ENCODE peak calls at places on chromosomes 16 and 17, in six cellular contexts. N is PC-9, M is tibial artery, B is left ventricle myocardium inferior, E is kidney, W is esophagus squamous epithelium. T is an unnamed sample.

GRCh38 chr16:64346080-64346479 is 775.8 kb downstream of the CDH11 start:
- DNase-seq in W (no peak), N (no peak), B (no peak), M (no peak), E (no peak), T (no peak)

GRCh38 chr17:15501788-15502187 is 34.4 kb upstream of the CDRT4 start:
- DNase-seq in M (no peak), W (no peak), B (no peak), E (no peak), N (no peak), T (no peak)

GRCh38 chr16:69618721-69619120 is 53.0 kb downstream of the NFAT5 start:
- DNase-seq in M (no peak), W (no peak), N (no peak), E (no peak), B (no peak), T (no peak)

GRCh38 chr17:45353047-45353446 is 36.2 kb upstream of the MAP3K14 start:
- DNase-seq in M (no peak), N (no peak), W (no peak), B (no peak), E (no peak), T (no peak)

GRCh38 chr17:50212121-50212843 is 10.9 kb upstream of the COL1A1 start:
- DNase-seq in B (no peak), N (no peak), E (peak; percentile 77), W (no peak), M (no peak), T (no peak)

GRCh38 chr17:79970576-79971068 is 65.0 kb downstream of the TBC1D16 start:
- DNase-seq in W (no peak), M (peak; percentile 29), B (peak; percentile 15), N (no peak), E (no peak), T (peak; percentile 57)

GRCh38 chr16:64459821-64460220 is 662.0 kb downstream of the CDH11 start:
- DNase-seq in N (no peak), M (no peak), B (no peak), E (no peak), W (no peak), T (no peak)

GRCh38 chr17:65527857-65528591 is 33.4 kb downstream of the AXIN2 start:
- DNase-seq in W (no peak), N (no peak), B (no peak), E (no peak), M (peak; percentile 62), T (peak; percentile 70)

DNA sequence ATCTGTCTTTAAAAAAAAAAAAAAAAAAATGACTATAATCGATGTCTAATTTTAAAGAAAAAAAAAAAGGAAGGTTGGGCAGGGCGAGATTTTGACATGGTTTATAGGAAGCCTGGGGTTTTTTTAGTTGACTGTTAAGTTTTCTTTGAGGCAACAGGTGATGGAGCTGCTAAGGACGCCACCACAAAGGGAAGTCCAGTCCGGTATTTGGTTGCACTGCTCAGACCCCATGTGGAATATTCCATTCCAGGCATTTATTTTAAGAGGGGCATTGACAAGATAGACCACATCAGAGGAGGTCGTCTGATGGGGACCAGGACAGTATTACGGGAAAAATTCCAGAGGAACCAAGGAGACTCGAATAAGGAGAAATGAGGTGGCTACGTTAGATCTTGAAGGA is 168.4 kb downstream of the CCDC182 start:
- DNase-seq in W (no peak), E (peak; percentile 3), N (no peak), M (no peak), B (no peak), T (no peak)
- TF ChIP-seq CTCF in W (no peak), E (no peak), N (no peak), M (no peak), B (no peak), T (no peak)

GRCh38 chr16:89246383-89246902 is 28.9 kb downstream of the ZNF778 start:
- DNase-seq in M (no peak), W (no peak), E (no peak), B (no peak), N (no peak), T (no peak)
- H3K4me3 ChIP-seq in M (peak overlapping the region; percentile 58), W (peak overlapping the region; percentile 70), E (no peak overlapping the region), B (peak overlapping the region; percentile 70), N (peak overlapping the region; percentile 80), T (peak overlapping the region; percentile 63)

GRCh38 chr16:84284168-84284722 is 10.4 kb upstream of the WFDC1 start:
- DNase-seq in N (no peak), E (peak; percentile 94), W (no peak), B (peak; percentile 69), M (no peak), T (peak; percentile 53)

GRCh38 chr16:84286568-84287220 is 8.0 kb upstream of the WFDC1 start:
- DNase-seq in M (peak; percentile 92), W (no peak), N (no peak), B (peak; percentile 83), E (peak; percentile 96), T (no peak)

GRCh38 chr16:84281077-84281476 is 13.6 kb upstream of the WFDC1 start:
- DNase-seq in M (no peak), B (no peak), W (no peak), N (no peak), E (peak; percentile 22), T (peak; percentile 57)

GRCh38 chr16:84282533-84282932 is 12.1 kb upstream of the WFDC1 start:
- DNase-seq in M (no peak), E (peak; percentile 74), N (no peak), W (no peak), B (no peak), T (no peak)

GRCh38 chr16:84283314-84284167 is 11.1 kb upstream of the WFDC1 start:
- DNase-seq in W (no peak), E (peak; percentile 82), B (no peak), M (no peak), N (no peak), T (no peak)
- H3K36me3 ChIP-seq in W (no peaks in the 10 kb centered on the region), E (no peaks in the 10 kb centered on the region), B (no peaks in the 10 kb centered on the region), M (no peaks in the 10 kb centered on the region), N (no peaks in the 10 kb centered on the region), T (no peaks in the 10 kb centered on the region)

DNA sequence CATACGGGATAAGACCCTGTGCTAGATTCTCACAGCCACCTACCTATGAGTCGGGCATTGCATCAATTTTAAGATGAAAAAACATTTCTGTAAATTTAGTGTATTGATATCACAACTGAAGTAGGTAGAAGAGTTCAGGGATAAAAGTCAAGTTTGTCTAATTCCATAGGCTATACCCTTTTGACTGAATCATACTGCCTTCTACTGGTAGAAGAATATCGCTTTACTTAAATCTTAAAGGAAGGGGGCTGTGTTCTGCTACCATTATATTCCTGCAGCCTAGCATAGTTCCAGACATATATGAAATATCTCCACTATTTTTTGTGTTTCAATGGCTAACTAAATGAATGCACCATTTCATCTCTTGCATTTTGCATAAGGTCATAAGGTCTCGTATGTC is 1128.6 kb downstream of the CDH8 start:
- DNase-seq in M (no peak), N (no peak), B (no peak), W (no peak), E (no peak), T (no peak)
- TF ChIP-seq CTCF in M (no peak), N (no peak), B (peak; percentile 47), W (no peak), E (no peak), T (no peak)

GRCh38 chr17:61496174-61496956 is 44.1 kb downstream of the TBX4 start:
- DNase-seq in W (no peak), B (no peak), N (no peak), M (no peak), E (no peak), T (no peak)
- H3K4me3 ChIP-seq in W (no peak overlapping the region), B (no peak overlapping the region), N (peak overlapping the region; percentile 30), M (no peak overlapping the region), E (no peak overlapping the region), T (no peak overlapping the region)

DNA sequence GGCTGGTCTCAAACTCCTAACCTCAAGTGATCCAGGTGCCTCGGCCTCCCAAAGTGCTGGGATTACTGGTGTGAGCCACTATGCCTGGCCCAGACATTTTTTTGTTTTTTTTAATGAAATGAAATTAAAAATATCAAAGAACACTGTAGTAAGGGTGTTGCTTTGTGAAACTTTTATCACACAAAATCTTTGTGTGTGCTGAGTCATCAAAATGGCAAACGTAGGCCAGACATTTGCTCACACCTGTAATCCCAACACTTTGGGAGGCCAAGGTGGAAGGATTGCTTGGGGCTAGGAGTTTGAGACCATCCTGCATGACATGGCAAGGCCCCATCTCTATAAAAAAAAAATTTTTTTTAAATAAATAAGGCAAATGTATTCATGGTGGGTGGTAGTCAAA is 9.7 kb downstream of the NAT9 start:
- DNase-seq in E (no peak), W (no peak), N (no peak), B (no peak), M (no peak), T (no peak)
- H3K36me3 ChIP-seq in E (peaks cover 14% of the 10 kb centered on the region), W (peaks cover 11% of the 10 kb centered on the region), N (no peaks in the 10 kb centered on the region), B (peaks cover 7% of the 10 kb centered on the region), M (peaks cover 5% of the 10 kb centered on the region), T (peaks cover 9% of the 10 kb centered on the region)

DNA sequence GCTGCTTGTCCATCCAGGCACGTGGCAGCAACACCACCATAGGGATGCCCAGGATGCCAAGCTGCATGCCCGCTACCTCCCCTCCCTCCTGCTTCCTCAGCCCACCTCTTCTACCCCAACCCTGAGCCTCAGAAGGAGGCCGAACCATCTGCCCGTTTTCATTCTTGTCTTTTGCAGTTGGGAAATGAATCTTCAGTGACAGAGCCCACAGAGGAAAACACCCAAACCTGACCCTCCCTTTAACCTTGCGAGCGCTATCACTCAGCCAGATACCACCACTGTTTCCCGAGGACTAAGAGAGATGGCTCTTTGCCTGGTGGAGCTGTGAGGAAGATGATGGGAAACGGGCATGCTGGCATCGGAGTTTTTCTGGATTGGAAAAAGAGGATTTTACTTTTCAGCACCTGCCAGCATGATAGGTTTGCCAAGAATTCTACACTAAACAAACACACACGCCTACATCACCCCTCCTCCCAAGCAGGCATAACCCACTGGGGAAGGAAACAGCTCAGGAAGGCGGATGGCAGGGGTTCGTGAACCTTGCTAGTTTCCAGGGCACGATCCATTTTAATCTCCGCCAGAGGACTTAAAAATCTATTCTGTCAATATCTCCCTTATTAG is 457.3 kb downstream of the SLC39A11 start:
- DNase-seq in B (no peak), N (no peak), W (no peak), M (no peak), E (no peak), T (no peak)
- TF ChIP-seq CTCF in B (no peak), N (no peak), W (no peak), M (no peak), E (no peak), T (no peak)

GRCh38 chr17:7618608-7619007 is 3.9 kb upstream of the FXR2 start:
- DNase-seq in E (no peak), B (no peak), N (no peak), W (no peak), M (no peak), T (no peak)

GRCh38 chr17:7612294-7612640 is 2.4 kb downstream of the FXR2 start:
- DNase-seq in M (no peak), B (no peak), W (no peak), N (no peak), E (no peak), T (no peak)

GRCh38 chr17:7613769-7614421 is 802 bp downstream of the FXR2 start:
- DNase-seq in E (no peak), W (no peak), M (peak; percentile 71), N (no peak), B (no peak), T (no peak)

GRCh38 chr17:7614422-7615264 is at the start of gene FXR2:
- DNase-seq in E (peak; percentile 100), M (peak; percentile 100), W (peak; percentile 96), B (peak; percentile 100), N (peak; percentile 94), T (peak; percentile 97)

DNA sequence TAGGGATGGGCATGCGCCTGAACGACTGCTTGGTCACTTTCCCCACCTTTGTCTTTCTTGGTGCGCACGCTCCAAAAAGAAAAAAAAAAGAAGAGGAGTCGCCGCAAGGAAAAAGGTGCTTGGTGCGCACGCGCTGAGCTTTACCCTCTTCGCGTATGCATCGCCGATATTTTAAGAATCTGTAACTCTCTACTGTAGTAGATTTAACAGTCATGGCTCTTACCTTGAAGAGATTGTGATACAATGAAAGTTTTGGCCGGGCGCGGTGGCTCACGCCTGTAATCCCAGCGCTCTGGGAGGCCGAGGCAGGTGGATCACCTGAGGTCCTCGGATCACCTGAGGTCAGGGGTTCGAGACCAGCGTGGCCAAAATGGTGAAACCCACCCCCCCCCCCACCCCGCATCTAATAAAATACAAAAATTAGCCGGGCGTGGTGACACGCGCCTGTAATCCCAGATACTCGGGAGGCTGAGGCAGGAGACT is 609 bp upstream of the FXR2 start:
- DNase-seq in N (no peak), W (no peak), M (no peak), E (no peak), B (no peak), T (no peak)
- H3K4me3 ChIP-seq in N (peak overlapping the region; percentile 55), W (peak overlapping the region; percentile 82), M (peak overlapping the region; percentile 59), E (peak overlapping the region; percentile 76), B (peak overlapping the region; percentile 91), T (peak overlapping the region; percentile 32)